ENCODE peak calls at places on chromosomes 7 and 10, in eight cellular contexts. One of them, this sample, is unnamed.

GRCh38 chr7:25515876-25516275 is 287.6 kb upstream of the NPVF start:
- DNase-seq in GM12865: no peak
- DNase-seq in fibroblast of the aortic adventitia: no peak
- DNase-seq in IMR-90: no peak
- DNase-seq in ovary: no peak
- DNase-seq in cardiac fibroblast: no peak
- DNase-seq in endodermal cell: no peak
- DNase-seq in NB4: no peak
- DNase-seq in this sample: peak; percentile 26

GRCh38 chr7:157271315-157271990 is 65.4 kb upstream of the DNAJB6 start:
- DNase-seq in GM12865: no peak
- DNase-seq in cardiac fibroblast: no peak
- DNase-seq in ovary: no peak
- DNase-seq in fibroblast of the aortic adventitia: no peak
- DNase-seq in IMR-90: peak; percentile 31
- DNase-seq in endodermal cell: no peak
- DNase-seq in NB4: no peak
- DNase-seq in this sample: peak; percentile 64

GRCh38 chr10:30518907-30519306 is 84.9 kb downstream of the MAP3K8 start:
- DNase-seq in cardiac fibroblast: no peak
- DNase-seq in IMR-90: no peak
- DNase-seq in GM12865: no peak
- DNase-seq in endodermal cell: no peak
- DNase-seq in fibroblast of the aortic adventitia: no peak
- DNase-seq in ovary: no peak
- DNase-seq in NB4: no peak
- DNase-seq in this sample: no peak

GRCh38 chr7:80244206-80244956 is 109.8 kb downstream of the GNAI1 start:
- DNase-seq in fibroblast of the aortic adventitia: peak; percentile 15
- DNase-seq in IMR-90: peak; percentile 30
- DNase-seq in NB4: no peak
- DNase-seq in cardiac fibroblast: peak; percentile 69
- DNase-seq in ovary: no peak
- DNase-seq in endodermal cell: no peak
- DNase-seq in GM12865: no peak
- DNase-seq in this sample: peak; percentile 55

GRCh38 chr10:22727112-22727511 is 12.7 kb upstream of the PIP4K2A start:
- DNase-seq in GM12865: no peak
- DNase-seq in endodermal cell: no peak
- DNase-seq in NB4: no peak
- DNase-seq in ovary: no peak
- DNase-seq in IMR-90: no peak
- DNase-seq in fibroblast of the aortic adventitia: no peak
- DNase-seq in cardiac fibroblast: no peak
- DNase-seq in this sample: no peak

GRCh38 chr10:7635431-7636125 is 31.2 kb downstream of the ITIH5 start:
- DNase-seq in fibroblast of the aortic adventitia: no peak
- DNase-seq in IMR-90: no peak
- DNase-seq in endodermal cell: peak; percentile 61
- DNase-seq in cardiac fibroblast: no peak
- DNase-seq in ovary: no peak
- DNase-seq in NB4: no peak
- DNase-seq in GM12865: no peak
- DNase-seq in this sample: no peak

GRCh38 chr10:127094984-127095383 is 101.4 kb downstream of the INSYN2A start:
- DNase-seq in ovary: no peak
- DNase-seq in NB4: no peak
- DNase-seq in GM12865: no peak
- DNase-seq in endodermal cell: no peak
- DNase-seq in cardiac fibroblast: no peak
- DNase-seq in fibroblast of the aortic adventitia: no peak
- DNase-seq in IMR-90: no peak
- DNase-seq in this sample: no peak

GRCh38 chr10:23432161-23432560 is 6.7 kb upstream of the OTUD1 start:
- DNase-seq in IMR-90: no peak
- DNase-seq in cardiac fibroblast: no peak
- DNase-seq in ovary: no peak
- DNase-seq in fibroblast of the aortic adventitia: peak; percentile 57
- DNase-seq in GM12865: no peak
- DNase-seq in NB4: no peak
- DNase-seq in endodermal cell: no peak
- DNase-seq in this sample: peak; percentile 60

GRCh38 chr7:84194484-84195260 is at the start of gene SEMA3A:
- DNase-seq in IMR-90: peak; percentile 94
- DNase-seq in GM12865: peak; percentile 58
- DNase-seq in NB4: peak; percentile 31
- DNase-seq in cardiac fibroblast: peak; percentile 80
- DNase-seq in endodermal cell: peak; percentile 79
- DNase-seq in fibroblast of the aortic adventitia: peak; percentile 89
- DNase-seq in ovary: peak; percentile 15
- DNase-seq in this sample: peak; percentile 78

GRCh38 chr7:98879198-98879988 is 1.1 kb downstream of the TRRAP start:
- DNase-seq in fibroblast of the aortic adventitia: no peak
- DNase-seq in GM12865: peak; percentile 89
- DNase-seq in cardiac fibroblast: no peak
- DNase-seq in IMR-90: peak; percentile 17
- DNase-seq in endodermal cell: peak; percentile 75
- DNase-seq in NB4: peak; percentile 29
- DNase-seq in ovary: no peak
- DNase-seq in this sample: peak; percentile 14
- TF ChIP-seq CTCF in fibroblast of the aortic adventitia: no peak
- TF ChIP-seq CTCF in GM12865: peak; percentile 51
- TF ChIP-seq CTCF in cardiac fibroblast: no peak
- TF ChIP-seq CTCF in IMR-90: peak; percentile 5
- TF ChIP-seq CTCF in endodermal cell: peak; percentile 11
- TF ChIP-seq CTCF in NB4: peak; percentile 0
- TF ChIP-seq CTCF in ovary: no peak
- TF ChIP-seq CTCF in this sample: peak; percentile 8

DNA sequence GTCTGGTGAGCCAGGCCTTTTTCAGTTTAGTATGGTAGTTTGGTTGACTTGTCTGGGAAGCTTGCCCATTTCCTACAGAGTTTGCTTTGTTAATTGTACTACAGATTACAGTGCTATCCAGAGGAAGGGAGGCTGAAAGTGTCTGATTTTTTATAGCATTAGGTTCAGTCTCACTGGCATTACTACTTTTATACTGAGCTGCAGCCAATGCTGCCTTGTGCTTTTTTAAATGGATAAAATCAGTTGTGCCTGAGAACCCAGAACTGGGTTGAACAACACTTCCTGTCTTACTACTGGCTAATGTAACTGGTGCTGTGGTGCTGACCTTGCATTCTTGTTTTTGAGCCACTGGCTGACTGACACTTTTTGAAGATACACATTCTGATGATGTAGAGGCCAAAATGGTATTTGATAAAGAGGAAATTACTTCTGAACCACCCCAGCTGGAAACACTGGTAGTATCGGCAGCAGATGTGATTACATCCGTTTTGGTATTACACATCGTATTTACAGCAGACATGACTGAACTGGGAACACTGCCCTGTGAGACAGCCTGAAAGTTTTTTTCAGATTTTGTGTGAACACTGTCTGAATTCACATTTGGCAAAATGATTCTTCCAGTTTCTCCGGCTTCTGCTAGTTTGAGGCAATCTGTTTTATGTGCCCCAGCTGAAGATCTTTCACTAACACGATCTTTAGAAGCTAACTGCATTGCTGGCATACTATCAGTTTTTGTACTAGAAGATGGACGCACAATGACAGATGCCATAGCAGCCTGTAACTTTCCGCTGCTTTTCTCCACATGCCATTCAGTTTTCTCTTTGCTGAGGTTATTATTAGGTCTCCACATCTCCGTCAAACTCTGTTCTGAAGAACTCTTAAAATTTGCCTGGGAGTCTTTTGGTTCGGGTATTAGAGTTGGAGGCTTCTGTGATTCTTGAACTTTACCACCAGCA is 74.1 kb downstream of the NRBF2 start:
- DNase-seq in NB4: no peak
- DNase-seq in cardiac fibroblast: peak; percentile 92
- DNase-seq in ovary: peak; percentile 49
- DNase-seq in GM12865: peak; percentile 80
- DNase-seq in endodermal cell: no peak
- DNase-seq in IMR-90: peak; percentile 94
- DNase-seq in fibroblast of the aortic adventitia: peak; percentile 93
- DNase-seq in this sample: peak; percentile 90
- H3K4me3 ChIP-seq in NB4: no peak overlapping the region
- H3K4me3 ChIP-seq in cardiac fibroblast: no peak overlapping the region
- H3K4me3 ChIP-seq in ovary: no peak overlapping the region
- H3K4me3 ChIP-seq in GM12865: peak overlapping the region; percentile 23
- H3K4me3 ChIP-seq in endodermal cell: no peak overlapping the region
- H3K4me3 ChIP-seq in IMR-90: no peak overlapping the region
- H3K4me3 ChIP-seq in fibroblast of the aortic adventitia: peak overlapping the region; percentile 43
- H3K4me3 ChIP-seq in this sample: no peak overlapping the region

GRCh38 chr10:43134126-43134905 is 3.9 kb upstream of the CSGALNACT2 start:
- DNase-seq in ovary: no peak
- DNase-seq in NB4: no peak
- DNase-seq in endodermal cell: no peak
- DNase-seq in fibroblast of the aortic adventitia: no peak
- DNase-seq in cardiac fibroblast: no peak
- DNase-seq in GM12865: no peak
- DNase-seq in IMR-90: no peak
- DNase-seq in this sample: peak; percentile 30
- TF ChIP-seq CTCF in ovary: no peak
- TF ChIP-seq CTCF in NB4: no peak
- TF ChIP-seq CTCF in endodermal cell: no peak
- TF ChIP-seq CTCF in fibroblast of the aortic adventitia: no peak
- TF ChIP-seq CTCF in cardiac fibroblast: no peak
- TF ChIP-seq CTCF in GM12865: no peak
- TF ChIP-seq CTCF in IMR-90: no peak
- TF ChIP-seq CTCF in this sample: no peak

GRCh38 chr7:141631525-141631924 is 70.4 kb downstream of the DENND11 start:
- DNase-seq in ovary: no peak
- DNase-seq in IMR-90: no peak
- DNase-seq in NB4: no peak
- DNase-seq in GM12865: no peak
- DNase-seq in endodermal cell: no peak
- DNase-seq in cardiac fibroblast: no peak
- DNase-seq in fibroblast of the aortic adventitia: no peak
- DNase-seq in this sample: no peak

GRCh38 chr7:141630621-141631020 is 71.3 kb downstream of the DENND11 start:
- DNase-seq in GM12865: no peak
- DNase-seq in IMR-90: no peak
- DNase-seq in NB4: no peak
- DNase-seq in endodermal cell: no peak
- DNase-seq in fibroblast of the aortic adventitia: no peak
- DNase-seq in cardiac fibroblast: no peak
- DNase-seq in ovary: no peak
- DNase-seq in this sample: no peak

DNA sequence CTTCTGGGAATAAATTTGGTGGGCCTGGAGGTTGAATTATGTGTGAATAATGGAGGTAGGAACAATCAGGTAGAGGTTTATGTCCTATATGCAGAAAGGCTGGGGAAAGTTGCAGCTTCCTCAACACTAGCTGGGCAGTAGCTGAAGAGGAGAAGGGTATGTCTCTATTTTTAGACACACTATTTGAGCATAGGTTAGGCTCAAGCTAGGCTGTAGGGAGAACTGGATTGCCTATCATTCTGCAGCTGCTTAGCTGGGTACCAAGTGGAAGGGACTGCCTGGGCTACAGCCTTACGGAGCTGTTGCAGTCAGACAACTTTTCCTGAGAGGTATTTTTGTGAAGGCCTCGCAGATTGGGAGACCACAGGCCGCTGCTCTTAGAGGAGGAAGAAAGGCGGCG is 67.9 kb downstream of the DENND11 start:
- DNase-seq in cardiac fibroblast: no peak
- DNase-seq in NB4: no peak
- DNase-seq in ovary: no peak
- DNase-seq in endodermal cell: no peak
- DNase-seq in fibroblast of the aortic adventitia: no peak
- DNase-seq in IMR-90: no peak
- DNase-seq in GM12865: no peak
- DNase-seq in this sample: no peak
- H3K4me3 ChIP-seq in cardiac fibroblast: no peak overlapping the region
- H3K4me3 ChIP-seq in NB4: no peak overlapping the region
- H3K4me3 ChIP-seq in ovary: no peak overlapping the region
- H3K4me3 ChIP-seq in endodermal cell: no peak overlapping the region
- H3K4me3 ChIP-seq in fibroblast of the aortic adventitia: no peak overlapping the region
- H3K4me3 ChIP-seq in IMR-90: no peak overlapping the region
- H3K4me3 ChIP-seq in GM12865: no peak overlapping the region
- H3K4me3 ChIP-seq in this sample: no peak overlapping the region

GRCh38 chr7:27329917-27330316 is 87.3 kb downstream of the EVX1 start:
- DNase-seq in NB4: no peak
- DNase-seq in fibroblast of the aortic adventitia: peak; percentile 2
- DNase-seq in GM12865: no peak
- DNase-seq in IMR-90: no peak
- DNase-seq in endodermal cell: no peak
- DNase-seq in ovary: no peak
- DNase-seq in cardiac fibroblast: no peak
- DNase-seq in this sample: peak; percentile 7
- TF ChIP-seq CTCF in NB4: peak; percentile 28
- TF ChIP-seq CTCF in fibroblast of the aortic adventitia: peak; percentile 19
- TF ChIP-seq CTCF in GM12865: no peak
- TF ChIP-seq CTCF in IMR-90: no peak
- TF ChIP-seq CTCF in endodermal cell: peak; percentile 56
- TF ChIP-seq CTCF in ovary: no peak
- TF ChIP-seq CTCF in cardiac fibroblast: no peak
- TF ChIP-seq CTCF in this sample: peak; percentile 29

GRCh38 chr7:92259062-92259461 is 13.3 kb downstream of the ANKIB1 start:
- DNase-seq in ovary: no peak
- DNase-seq in NB4: no peak
- DNase-seq in endodermal cell: no peak
- DNase-seq in cardiac fibroblast: no peak
- DNase-seq in IMR-90: no peak
- DNase-seq in fibroblast of the aortic adventitia: no peak
- DNase-seq in GM12865: no peak
- DNase-seq in this sample: no peak

GRCh38 chr7:92255308-92255707 is 9.5 kb downstream of the ANKIB1 start:
- DNase-seq in NB4: no peak
- DNase-seq in endodermal cell: no peak
- DNase-seq in fibroblast of the aortic adventitia: peak; percentile 94
- DNase-seq in GM12865: no peak
- DNase-seq in cardiac fibroblast: peak; percentile 85
- DNase-seq in ovary: no peak
- DNase-seq in IMR-90: peak; percentile 93
- DNase-seq in this sample: peak; percentile 93

GRCh38 chr7:92260248-92260781 is 14.5 kb downstream of the ANKIB1 start:
- DNase-seq in cardiac fibroblast: no peak
- DNase-seq in fibroblast of the aortic adventitia: no peak
- DNase-seq in GM12865: no peak
- DNase-seq in NB4: peak; percentile 64
- DNase-seq in IMR-90: peak; percentile 29
- DNase-seq in endodermal cell: no peak
- DNase-seq in ovary: no peak
- DNase-seq in this sample: peak; percentile 37

GRCh38 chr7:92259610-92260247 is 14.0 kb downstream of the ANKIB1 start:
- DNase-seq in cardiac fibroblast: no peak
- DNase-seq in NB4: peak; percentile 18
- DNase-seq in fibroblast of the aortic adventitia: no peak
- DNase-seq in IMR-90: no peak
- DNase-seq in ovary: no peak
- DNase-seq in endodermal cell: no peak
- DNase-seq in GM12865: no peak
- DNase-seq in this sample: no peak
- H3K4me3 ChIP-seq in cardiac fibroblast: no peak overlapping the region
- H3K4me3 ChIP-seq in NB4: no peak overlapping the region
- H3K4me3 ChIP-seq in fibroblast of the aortic adventitia: no peak overlapping the region
- H3K4me3 ChIP-seq in IMR-90: no peak overlapping the region
- H3K4me3 ChIP-seq in ovary: no peak overlapping the region
- H3K4me3 ChIP-seq in endodermal cell: no peak overlapping the region
- H3K4me3 ChIP-seq in GM12865: no peak overlapping the region
- H3K4me3 ChIP-seq in this sample: no peak overlapping the region

This sample was measured in fibroblast of mammary gland.